ENCODE peak calls at places on chromosomes 2 and 18, in eight cellular contexts. Q is ureter; G is upper lobe of right lung; K is stimulated activated CD4-positive, alpha-beta T cell treated with anti-CD3 and anti-CD28 coated beads, Interleukin-4, amount 100 ng/mL, for 48 hours; O is astrocyte; Z is activated CD4-positive, alpha-beta T cell treated with anti-CD3 and anti-CD28 coated beads, Interleukin-2, amount 10 ng/mL, durations not matched to agents 7 days and 5 days; W is GM03348; E is mesenchymal stem cell. J is an unnamed sample.
A peak's percentile ranks its signal among the peaks of the same experiment; 100 is the strongest.

GRCh38 chr2:230400041-230400440 is 16.0 kb upstream of the SP100 start:
- DNase-seq in K (no peak), G (no peak), E (no peak), O (no peak), W (no peak), Q (no peak), Z (no peak), J (no peak)

GRCh38 chr2:239519081-239519920 is 118.5 kb upstream of the HDAC4 start:
- DNase-seq in K (no peak), G (no peak), O (no peak), E (no peak), W (no peak), Z (no peak), Q (no peak), J (no peak)

GRCh38 chr2:15241208-15241607 is 319.9 kb downstream of the NBAS start:
- DNase-seq in K (no peak), Z (no peak), W (no peak), G (no peak), E (no peak), O (no peak), Q (no peak), J (no peak)

GRCh38 chr18:21111351-21112139 is at the start of gene ROCK1:
- DNase-seq in K (peak; percentile 97), G (peak; percentile 100), E (peak; percentile 97), O (peak; percentile 92), Z (peak; percentile 98), W (peak; percentile 99), Q (peak; percentile 99), J (peak; percentile 96)

GRCh38 chr2:168037772-168038171 is 209.6 kb downstream of the STK39 start:
- DNase-seq in G (no peak), Q (no peak), Z (no peak), K (no peak), W (no peak), O (peak; percentile 8), E (peak; percentile 10), J (no peak)

GRCh38 chr2:34105015-34105767 is 506.1 kb upstream of the FAM98A start:
- DNase-seq in Q (no peak), E (peak; percentile 54), G (no peak), K (no peak), O (peak; percentile 84), W (peak; percentile 41), Z (no peak), J (no peak)

GRCh38 chr18:48902023-48902855 is 48.5 kb downstream of the SMAD7 start:
- DNase-seq in K (no peak), E (peak; percentile 84), Q (peak; percentile 95), O (peak; percentile 91), Z (no peak), G (peak; percentile 92), W (peak; percentile 95), J (peak; percentile 98)

GRCh38 chr2:114192362-114192761 is 250.1 kb upstream of the DPP10 start:
- DNase-seq in G (no peak), Q (no peak), E (no peak), K (no peak), W (peak; percentile 13), Z (no peak), O (no peak), J (no peak)

GRCh38 chr2:133865141-133865540 is 296.9 kb upstream of the NCKAP5 start:
- DNase-seq in G (no peak), E (no peak), O (no peak), Q (no peak), Z (no peak), K (no peak), W (no peak), J (no peak)

GRCh38 chr18:47470941-47471340 is 219.5 kb upstream of the SKOR2 start:
- DNase-seq in Z (no peak), Q (no peak), W (no peak), K (no peak), G (no peak), E (no peak), O (no peak), J (no peak)

J was measured in ascending aorta.